ENCODE peak calls at places on chromosomes 3 and 15, in four cellular contexts. J, F, G and X are unnamed samples.

GRCh38 chr3:63639821-63640220 is 12.7 kb upstream of the SNTN start:
- DNase-seq in J (no peak), F (no peak), G (no peak), X (no peak)

GRCh38 chr3:86938706-86939105 is 52.2 kb downstream of the VGLL3 start:
- DNase-seq in J (no peak), F (no peak), G (no peak), X (no peak)

GRCh38 chr3:13217736-13218540 is 144.7 kb upstream of the IQSEC1 start:
- DNase-seq in J (peak), F (peak), G (no peak), X (no peak)

GRCh38 chr3:124602986-124603627 is 127.1 kb upstream of the UMPS start:
- DNase-seq in J (no peak), F (no peak), G (no peak), X (no peak)

GRCh38 chr15:96042734-96043224 is 287.7 kb upstream of the NR2F2 start:
- DNase-seq in J (no peak), F (no peak), G (no peak), X (peak)

GRCh38 chr3:32045091-32045964 is 61.1 kb upstream of the GPD1L start:
- DNase-seq in J (peak), F (peak), G (peak), X (peak)

GRCh38 chr3:176696816-176697215 is 500.5 kb downstream of the TBL1XR1 start:
- DNase-seq in J (no peak), F (no peak), G (no peak), X (no peak)

GRCh38 chr3:165820685-165821123 is 16.5 kb downstream of the BCHE start:
- DNase-seq in J (no peak), F (no peak), G (no peak), X (no peak)

GRCh38 chr15:67646847-67647246 is 104.3 kb downstream of the MAP2K5 start:
- DNase-seq in J (no peak), F (no peak), G (no peak), X (no peak)

GRCh38 chr15:60255390-60255789 is 142.4 kb downstream of the ANXA2 start:
- DNase-seq in J (peak), F (no peak), G (no peak), X (peak)
- TF ChIP-seq MAX in J (no peak), F (no peak), G (no peak), X (no peak)

GRCh38 chr3:126524429-126524988 is 554 bp downstream of the CHST13 start:
- DNase-seq in J (no peak), F (peak), G (peak), X (peak)

GRCh38 chr3:126523745-126524428 is at the start of gene CHST13:
- DNase-seq in J (no peak), F (peak), G (peak), X (peak)

GRCh38 chr3:126525853-126526667 is 2.1 kb downstream of the CHST13 start:
- DNase-seq in J (no peak), F (no peak), G (no peak), X (no peak)

GRCh38 chr3:126526668-126527005 is 2.7 kb downstream of the CHST13 start:
- DNase-seq in J (no peak), F (no peak), G (no peak), X (no peak)

GRCh38 chr3:126525091-126525852 is 1.3 kb downstream of the CHST13 start:
- DNase-seq in J (no peak), F (no peak), G (no peak), X (no peak)
- TF ChIP-seq MAX in J (no peak), F (no peak), G (no peak), X (no peak)

GRCh38 chr15:101264911-101265641 is 12.2 kb downstream of the SELENOS start:
- DNase-seq in J (no peak), F (no peak), G (no peak), X (no peak)
- TF ChIP-seq MAX in J (no peak), F (no peak), G (no peak), X (peak)

GRCh38 chr15:52789601-52790165 is 453 bp downstream of the ONECUT1 start:
- DNase-seq in J (no peak), F (no peak), G (peak), X (peak)
- TF ChIP-seq MAX in J (no peak), F (peak), G (no peak), X (no peak)